ENCODE peak calls at places on chromosomes 2 and 18, in four cellular contexts. P is GM23248, L is OCI-LY7, X is neuronal stem cell. I is an unnamed sample.

GRCh38 chr18:59606193-59607175 is 90.7 kb downstream of the CCBE1 start:
- DNase-seq in L (no peak), P (no peak), X (no peak), I (no peak)

GRCh38 chr2:25867389-25868003 is 10.8 kb downstream of the ASXL2 start:
- DNase-seq in P (no peak), L (no peak), X (no peak), I (no peak)

GRCh38 chr18:23207191-23207955 is 72.1 kb downstream of the CABLES1 start:
- DNase-seq in L (peak), P (no peak), X (no peak), I (no peak)

GRCh38 chr2:242085941-242086621 is 216.6 kb downstream of the RTP5 start:
- DNase-seq in P (peak), X (no peak), L (peak), I (no peak)

GRCh38 chr2:238145851-238146250 is 7.4 kb downstream of the KLHL30 start:
- DNase-seq in L (no peak), X (no peak), P (no peak), I (peak)

GRCh38 chr2:60707750-60708371 is 48.2 kb upstream of the PAPOLG start:
- DNase-seq in P (peak), X (peak), L (peak), I (peak)

GRCh38 chr18:73163236-73163635 is 295.4 kb upstream of the NETO1 start:
- DNase-seq in X (no peak), L (no peak), P (no peak), I (no peak)

GRCh38 chr2:237445611-237446332 is 31.8 kb upstream of the COL6A3 start:
- DNase-seq in L (no peak), X (no peak), P (no peak), I (no peak)

GRCh38 chr2:119266091-119266589 is 42.5 kb downstream of the STEAP3 start:
- DNase-seq in L (no peak), X (no peak), P (no peak), I (no peak)

GRCh38 chr2:233424028-233424951 is 70.0 kb downstream of the DGKD start:
- DNase-seq in L (no peak), X (no peak), P (no peak), I (no peak)

GRCh38 chr18:43665239-43665788 is 388.0 kb upstream of the SYT4 start:
- DNase-seq in L (no peak), P (peak), X (no peak), I (no peak)

GRCh38 chr2:105377871-105378270 is 21.0 kb downstream of the FHL2 start:
- DNase-seq in P (no peak), X (no peak), L (no peak), I (no peak)

GRCh38 chr2:230956827-230957755 is 32.0 kb upstream of the GPR55 start:
- DNase-seq in X (peak), L (no peak), P (peak), I (no peak)

GRCh38 chr2:181844551-181845290 is 46.8 kb upstream of the ITPRID2 start:
- DNase-seq in X (no peak), L (no peak), P (no peak), I (no peak)

GRCh38 chr2:68357608-68358337 is 7.3 kb upstream of the PLEK start:
- DNase-seq in X (peak), L (peak), P (peak), I (peak)

GRCh38 chr2:127176371-127177311 is 43.5 kb downstream of the CYP27C1 start:
- DNase-seq in L (no peak), P (peak), X (no peak), I (no peak)

GRCh38 chr2:127844973-127845372 is 13.0 kb downstream of the POLR2D start:
- DNase-seq in P (no peak), X (no peak), L (no peak), I (no peak)

GRCh38 chr2:189267491-189267890 is 87.9 kb upstream of the COL5A2 start:
- DNase-seq in P (peak), X (no peak), L (no peak), I (no peak)

GRCh38 chr2:239273280-239274234 is 127.3 kb downstream of the HDAC4 start:
- DNase-seq in L (no peak), X (no peak), P (no peak), I (no peak)

GRCh38 chr2:162919111-162919510 is 80.5 kb upstream of the KCNH7 start:
- DNase-seq in P (peak), X (no peak), L (no peak), I (no peak)

GRCh38 chr2:113142290-113142689 is 14.9 kb downstream of the IL1RN start:
- DNase-seq in P (no peak), X (no peak), L (no peak), I (no peak)

GRCh38 chr2:170022692-170023091 is 155.3 kb upstream of the MYO3B start:
- DNase-seq in L (no peak), X (no peak), P (peak), I (no peak)

GRCh38 chr2:182754231-182754630 is 38.2 kb downstream of the DNAJC10 start:
- DNase-seq in P (no peak), L (no peak), X (no peak), I (no peak)

GRCh38 chr18:64488698-64489097 is 339.8 kb upstream of the LINC00305 start:
- DNase-seq in P (no peak), X (no peak), L (no peak), I (no peak)

GRCh38 chr2:120344991-120345975 is 653 bp upstream of the INHBB start:
- DNase-seq in P (peak), L (no peak), X (no peak), I (no peak)

GRCh38 chr2:85666435-85666924 is 1.5 kb downstream of the SFTPB start:
- DNase-seq in L (no peak), X (no peak), P (no peak), I (no peak)

GRCh38 chr18:55206941-55207340 is 247.7 kb upstream of the CCDC68 start:
- DNase-seq in X (no peak), P (peak), L (no peak), I (no peak)

GRCh38 chr2:188032786-188033185 is 258.9 kb upstream of the GULP1 start:
- DNase-seq in L (no peak), X (no peak), P (no peak), I (no peak)

GRCh38 chr2:45275235-45275805 is 266.1 kb upstream of the SIX2 start:
- DNase-seq in P (peak), L (no peak), X (no peak), I (peak)

GRCh38 chr18:23133860-23134779 is 1.2 kb upstream of the CABLES1 start:
- DNase-seq in P (no peak), L (peak), X (no peak), I (peak)

GRCh38 chr18:32868424-32868823 is 95.6 kb upstream of the KLHL14 start:
- DNase-seq in L (peak), X (no peak), P (no peak), I (no peak)
- H3K27ac ChIP-seq in L (no peak), X (no peak), P (no peak), I (no peak)

GRCh38 chr18:76564117-76564516 is 69.1 kb upstream of the ZNF516 start:
- DNase-seq in X (no peak), P (peak), L (no peak), I (peak)
- H2AFZ ChIP-seq in X (no peak), P (peak), L (no peak), I (peak)

DNA sequence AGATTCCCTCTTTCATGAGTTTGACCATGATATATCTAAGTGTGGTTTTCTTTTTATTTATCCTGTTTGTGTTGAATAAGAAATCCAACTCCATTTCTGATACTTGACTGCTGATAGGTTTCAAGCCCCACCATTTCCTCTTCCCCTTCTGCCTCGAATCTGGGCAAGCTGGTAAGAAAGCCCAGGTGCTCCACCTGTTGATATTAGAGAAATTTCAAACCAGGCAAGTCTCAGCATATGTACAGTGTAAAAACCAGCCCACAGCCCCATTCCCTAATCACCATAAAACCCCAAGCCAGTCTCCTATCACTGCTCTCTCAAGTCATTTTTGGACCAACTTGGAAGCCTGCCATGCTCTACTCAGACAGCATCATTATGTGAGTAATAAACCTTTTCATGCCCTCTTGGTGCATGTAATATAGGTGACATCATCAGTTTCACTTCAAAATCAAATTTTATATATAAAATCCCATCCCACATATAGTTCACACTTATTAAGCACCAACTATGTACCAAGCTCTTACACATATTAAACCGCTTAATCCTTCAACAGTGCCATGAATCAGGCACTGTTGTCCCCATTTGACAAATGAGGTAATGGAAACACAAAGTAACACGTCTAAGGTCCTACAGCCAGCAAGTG is 46.6 kb downstream of the SMAD2 start:
- DNase-seq in L (no peak), P (peak), X (no peak), I (no peak)
- H3K27ac ChIP-seq in L (no peak), P (no peak), X (no peak), I (peak)

DNA sequence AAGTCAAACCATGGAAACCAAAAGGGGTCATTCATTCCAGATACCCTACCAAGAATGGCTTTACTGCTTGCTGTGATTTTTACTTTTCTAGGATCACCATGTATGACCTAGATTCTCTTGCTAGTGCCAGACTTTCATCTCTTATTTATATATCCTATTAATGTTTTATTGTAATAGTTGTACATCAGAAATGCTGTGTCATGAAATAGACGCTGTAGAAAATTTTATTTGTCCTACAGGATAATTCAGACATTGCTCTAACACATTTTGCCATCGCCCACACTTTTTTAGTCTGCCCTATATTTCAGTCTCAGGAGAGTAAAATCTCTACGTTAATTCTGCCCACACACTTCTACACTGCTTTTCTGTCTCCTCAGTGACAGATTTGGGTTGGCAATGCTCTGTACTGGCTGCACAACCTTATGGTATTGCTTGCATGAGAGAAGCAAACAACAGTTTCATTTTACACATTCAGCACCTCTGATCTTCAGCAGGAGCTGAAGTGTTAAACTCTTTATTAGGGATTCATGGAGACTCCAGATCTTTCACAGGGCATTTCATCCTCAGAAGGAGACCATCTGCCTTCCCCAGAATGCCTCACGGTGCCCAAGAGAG is 871.8 kb upstream of the CHAC2 start:
- DNase-seq in P (no peak), L (no peak), X (no peak), I (no peak)
- H2AFZ ChIP-seq in P (no peak), L (no peak), X (no peak), I (no peak)

GRCh38 chr2:15731213-15731888 is 139.7 kb downstream of the DDX1 start:
- DNase-seq in L (no peak), X (no peak), P (no peak), I (no peak)
- H3K27ac ChIP-seq in L (no peak), X (no peak), P (no peak), I (no peak)

GRCh38 chr2:213185147-213185822 is 33.9 kb upstream of the IKZF2 start:
- DNase-seq in L (peak), X (no peak), P (no peak), I (no peak)
- H2AFZ ChIP-seq in L (peak), X (no peak), P (peak), I (no peak)

GRCh38 chr2:197427986-197428385 is 6.8 kb downstream of the SF3B1 start:
- DNase-seq in P (no peak), X (no peak), L (no peak), I (no peak)

GRCh38 chr2:197425550-197425949 is 9.3 kb downstream of the SF3B1 start:
- DNase-seq in P (peak), L (no peak), X (no peak), I (no peak)

GRCh38 chr2:197426723-197427122 is 8.1 kb downstream of the SF3B1 start:
- DNase-seq in P (no peak), L (no peak), X (no peak), I (no peak)

GRCh38 chr2:197423307-197423706 is 11.5 kb downstream of the SF3B1 start:
- DNase-seq in X (no peak), L (no peak), P (no peak), I (no peak)

DNA sequence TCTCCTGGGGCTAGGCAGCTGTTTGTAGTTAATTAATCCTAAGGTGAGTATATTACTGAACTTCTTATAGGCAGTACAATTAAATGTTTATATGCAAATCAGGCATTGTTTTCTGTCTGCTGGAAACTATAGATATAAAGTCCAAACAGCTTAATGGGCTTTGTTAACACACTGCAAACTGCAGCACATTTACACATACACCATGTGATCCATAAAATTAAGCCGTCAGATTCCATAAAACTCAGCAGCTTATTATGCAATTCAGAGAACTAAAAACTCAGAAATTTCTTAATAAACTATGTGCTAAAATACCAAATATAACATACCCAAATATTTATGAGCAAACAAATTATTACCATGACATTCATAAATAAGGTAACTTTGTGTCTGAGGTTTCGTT is 7.6 kb downstream of the SF3B1 start:
- DNase-seq in P (no peak), L (no peak), X (no peak), I (no peak)
- H3K27ac ChIP-seq in P (peak), L (no peak), X (no peak), I (no peak)

DNA sequence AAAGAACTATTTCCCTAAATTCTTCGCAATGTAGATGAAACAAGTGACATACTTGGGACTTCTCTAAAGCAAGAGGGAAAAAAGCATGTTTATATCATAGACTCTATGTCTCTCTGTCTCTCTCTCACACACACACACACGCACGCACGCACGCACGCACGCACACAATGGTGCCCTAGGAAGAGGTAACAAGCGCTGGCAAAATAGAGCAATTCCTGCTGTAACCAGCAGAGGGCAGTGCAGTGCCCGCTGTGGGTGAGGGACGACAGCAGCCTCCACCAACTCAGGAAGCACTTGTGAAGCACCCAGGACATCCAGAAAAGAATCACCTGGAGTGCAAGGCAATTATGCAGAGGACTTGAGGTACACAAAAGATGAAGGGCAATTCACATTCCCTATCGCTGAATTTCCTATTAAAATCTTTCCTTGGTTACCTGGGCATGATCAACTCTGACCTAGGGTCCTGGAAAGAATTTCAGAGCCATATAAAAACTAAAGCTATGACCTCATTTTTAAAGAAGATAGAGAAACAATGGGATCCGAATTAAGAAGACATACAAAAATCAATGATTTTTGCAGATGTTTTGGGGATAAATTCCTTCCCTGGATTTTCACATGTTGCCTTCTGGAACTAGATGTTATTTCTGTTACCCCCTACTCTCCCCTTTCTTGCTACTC is 166.4 kb downstream of the PDE11A start:
- DNase-seq in X (peak), L (peak), P (peak), I (peak)
- H2AFZ ChIP-seq in X (peak), L (no peak), P (peak), I (no peak)

GRCh38 chr2:108614043-108614435 is 79.8 kb downstream of the LIMS1 start:
- DNase-seq in P (no peak), X (no peak), L (no peak), I (no peak)
- H3K27ac ChIP-seq in P (no peak), X (no peak), L (peak), I (no peak)

I was measured in PC-9.